ENCODE peak calls at places on chromosomes 3 and 15, in four cellular contexts. U is neural crest cell, L is heart right ventricle, Q is glutamatergic neuron. G is an unnamed sample.

GRCh38 chr3:159126261-159127020 is 324.6 kb downstream of the MFSD1 start:
- DNase-seq in U (no peak), L (no peak), Q (no peak), G (no peak)

GRCh38 chr3:38606561-38606960 is 42.9 kb downstream of the SCN5A start:
- DNase-seq in Q (no peak), L (no peak), U (no peak), G (no peak)

GRCh38 chr15:101088788-101089578 is 162.9 kb downstream of the CHSY1 start:
- DNase-seq in U (peak; percentile 74), Q (peak; percentile 84), L (peak; percentile 84), G (peak; percentile 76)

GRCh38 chr15:96331942-96332853 is 1.7 kb downstream of the NR2F2 start:
- DNase-seq in Q (no peak), U (no peak), L (no peak), G (no peak)

GRCh38 chr3:178684881-178685590 is 148.8 kb downstream of the KCNMB2 start:
- DNase-seq in L (no peak), U (no peak), Q (no peak), G (peak; percentile 43)

GRCh38 chr3:33083958-33084357 is 13.0 kb downstream of the GLB1 start:
- DNase-seq in Q (no peak), U (no peak), L (no peak), G (no peak)

GRCh38 chr15:59838900-59839299 is 149.8 kb upstream of the BNIP2 start:
- DNase-seq in L (no peak), U (no peak), Q (no peak), G (no peak)

GRCh38 chr3:47347217-47347801 is 33.5 kb upstream of the PTPN23 start:
- DNase-seq in Q (no peak), U (no peak), L (no peak), G (no peak)

GRCh38 chr15:98548172-98548971 is 100.0 kb upstream of the IGF1R start:
- DNase-seq in Q (peak; percentile 71), L (peak; percentile 70), U (peak; percentile 48), G (no peak)

GRCh38 chr15:73968461-73968860 is 23.6 kb downstream of the STOML1 start:
- DNase-seq in U (no peak), Q (no peak), L (no peak), G (no peak)

GRCh38 chr15:88012711-88013110 is 243.8 kb downstream of the NTRK3 start:
- DNase-seq in Q (no peak), U (no peak), L (no peak), G (no peak)

GRCh38 chr3:14223595-14223994 is 45.0 kb downstream of the LSM3 start:
- DNase-seq in L (no peak), Q (no peak), U (no peak), G (no peak)

GRCh38 chr3:113287111-113287817 is 75.9 kb downstream of the BOC start:
- DNase-seq in L (no peak), U (no peak), Q (no peak), G (no peak)

GRCh38 chr3:28698706-28699105 is 350.1 kb upstream of the AZI2 start:
- DNase-seq in L (no peak), Q (no peak), U (no peak), G (no peak)

GRCh38 chr3:193805448-193805847 is 212.4 kb downstream of the OPA1 start:
- DNase-seq in Q (no peak), L (peak; percentile 85), U (no peak), G (no peak)

GRCh38 chr3:62926494-62926893 is 51.3 kb upstream of the CADPS start:
- DNase-seq in Q (no peak), U (no peak), L (peak; percentile 20), G (no peak)
- TF ChIP-seq CTCF in Q (no peak), U (no peak), L (peak; percentile 37), G (peak; percentile 5)

GRCh38 chr3:124209426-124209825 is 217.5 kb upstream of the ROPN1 start:
- DNase-seq in Q (no peak), U (no peak), L (no peak), G (no peak)

GRCh38 chr3:124207077-124207476 is 215.2 kb upstream of the ROPN1 start:
- DNase-seq in U (no peak), L (no peak), Q (no peak), G (no peak)

GRCh38 chr3:124206225-124206624 is 214.3 kb upstream of the ROPN1 start:
- DNase-seq in U (no peak), L (no peak), Q (no peak), G (no peak)

GRCh38 chr3:124203292-124203691 is 211.4 kb upstream of the ROPN1 start:
- DNase-seq in U (no peak), L (no peak), Q (no peak), G (no peak)

DNA sequence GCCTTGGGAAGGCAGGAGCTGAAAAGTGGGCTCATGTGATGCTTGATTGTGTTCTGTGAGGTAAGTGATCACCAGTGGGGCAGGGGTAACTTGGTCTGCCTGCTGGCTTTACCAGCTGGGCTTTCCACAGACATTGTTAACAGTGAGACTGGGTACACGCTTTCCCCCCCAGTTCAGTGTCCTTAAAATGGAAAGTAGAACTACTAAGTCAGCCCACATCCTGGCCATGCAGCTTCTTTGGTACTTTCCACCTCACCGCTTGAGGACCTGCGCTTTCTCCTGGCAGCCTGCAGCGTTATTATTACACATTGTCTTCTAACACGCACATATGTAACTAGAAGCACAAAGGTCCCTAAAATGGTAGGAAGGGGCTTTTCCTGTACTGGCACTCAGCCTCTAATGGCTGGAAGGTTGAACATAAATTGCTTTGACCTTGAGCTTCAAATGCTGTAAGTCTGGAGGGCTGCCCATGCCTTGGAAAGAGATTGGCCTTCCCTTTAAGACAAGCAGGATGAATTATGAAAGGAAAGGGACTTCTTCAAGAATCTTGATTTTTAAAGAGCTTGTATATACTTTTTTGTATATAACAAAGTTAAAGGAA is 216.0 kb upstream of the ROPN1 start:
- DNase-seq in Q (no peak), L (no peak), U (no peak), G (no peak)
- TF ChIP-seq CTCF in Q (no peak), L (no peak), U (no peak), G (no peak)

DNA sequence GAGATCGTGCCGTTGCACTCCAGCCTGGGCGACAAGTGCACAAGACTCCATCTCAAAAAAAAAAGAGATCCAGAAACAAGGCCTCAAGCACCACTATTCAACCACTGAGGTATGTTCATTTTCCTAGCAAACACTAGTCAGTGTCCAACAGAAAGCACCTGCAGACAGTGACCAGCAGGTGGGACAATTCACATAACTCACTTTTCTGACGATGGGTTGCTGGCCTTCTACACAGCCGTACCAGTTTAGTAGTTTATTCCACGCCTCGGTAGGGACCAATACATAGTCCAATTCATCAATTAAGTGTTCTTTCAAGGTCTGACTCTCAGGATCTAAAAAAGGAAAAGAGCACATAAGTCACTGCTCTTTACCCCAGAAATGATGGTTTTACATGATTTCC is 12.4 kb downstream of the USP4 start:
- DNase-seq in Q (no peak), L (no peak), U (no peak), G (no peak)
- TF ChIP-seq CTCF in Q (peak; percentile 24), L (no peak), U (peak; percentile 52), G (peak; percentile 32)

DNA sequence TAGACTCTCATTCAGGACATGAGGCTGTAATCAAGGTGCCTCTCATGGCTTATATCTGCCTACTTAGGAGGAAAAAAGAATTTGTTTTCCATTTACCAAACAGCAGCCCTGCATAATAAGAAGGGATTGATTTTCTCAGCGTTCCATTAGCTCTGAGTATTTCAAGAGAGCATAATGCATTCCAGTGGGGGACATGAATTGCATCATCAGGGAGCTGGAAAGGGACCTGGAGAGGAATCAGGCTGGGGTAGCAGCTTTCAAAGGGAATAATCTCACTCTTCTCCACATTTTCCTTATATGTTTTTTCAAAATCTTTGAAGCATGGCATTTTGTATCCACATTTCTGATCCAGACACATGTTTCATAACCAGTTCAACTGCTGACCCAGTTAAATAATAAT is 150.6 kb upstream of the ANKRD28 start:
- DNase-seq in U (no peak), L (no peak), Q (no peak), G (no peak)
- TF ChIP-seq CTCF in U (no peak), L (no peak), Q (no peak), G (no peak)

GRCh38 chr3:67943546-67943945 is 289.1 kb upstream of the SUCLG2 start:
- DNase-seq in L (no peak), Q (no peak), U (no peak), G (no peak)

GRCh38 chr3:67946446-67946845 is 292.0 kb upstream of the SUCLG2 start:
- DNase-seq in U (no peak), Q (no peak), L (no peak), G (no peak)

GRCh38 chr3:67947808-67948508 is 293.5 kb upstream of the SUCLG2 start:
- DNase-seq in U (peak; percentile 29), Q (peak; percentile 23), L (peak; percentile 8), G (peak; percentile 21)
- TF ChIP-seq CTCF in U (peak; percentile 38), Q (no peak), L (no peak), G (no peak)